ENCODE peak calls at places on chromosomes 2 and 18, in ten cellular contexts. S, A, F, O, K, D, V, W, E and G are unnamed samples.

GRCh38 chr2:129925381-129925780 is 54.1 kb upstream of the RAB6C start:
- DNase-seq in S (no peak), A (no peak), F (no peak), O (no peak), K (no peak), D (no peak), V (no peak), W (no peak), E (no peak), G (no peak)

GRCh38 chr2:69210386-69210785 is 176.6 kb downstream of the GFPT1 start:
- DNase-seq in S (no peak), A (no peak), F (no peak), O (no peak), K (no peak), D (no peak), V (no peak), W (no peak), E (no peak), G (no peak)

GRCh38 chr2:17754773-17755425 is 961 bp downstream of the GEN1 start:
- DNase-seq in S (peak; percentile 8), A (no peak), F (no peak), O (no peak), K (no peak), D (no peak), V (peak; percentile 23), W (no peak), E (no peak), G (no peak)

GRCh38 chr2:126851756-126852155 is 46.9 kb upstream of the TEX51 start:
- DNase-seq in S (no peak), A (no peak), F (no peak), O (no peak), K (no peak), D (peak; percentile 17), V (no peak), W (no peak), E (no peak), G (no peak)

GRCh38 chr2:66495788-66496640 is 61.1 kb downstream of the MEIS1 start:
- DNase-seq in S (peak; percentile 38), A (no peak), F (peak; percentile 46), O (no peak), K (peak; percentile 52), D (no peak), V (peak; percentile 56), W (peak; percentile 45), E (peak; percentile 44), G (peak; percentile 23)

GRCh38 chr2:151774506-151774905 is 40.2 kb upstream of the NEB start:
- DNase-seq in S (no peak), A (no peak), F (no peak), O (no peak), K (no peak), D (no peak), V (peak; percentile 76), W (no peak), E (no peak), G (no peak)

GRCh38 chr18:69951182-69951581 is 3.5 kb upstream of the CD226 start:
- DNase-seq in S (no peak), A (no peak), F (no peak), O (no peak), K (no peak), D (no peak), V (no peak), W (no peak), E (no peak), G (no peak)

GRCh38 chr2:184599054-184599874 is 935 bp downstream of the ZNF804A start:
- DNase-seq in S (no peak), A (peak; percentile 60), F (no peak), O (no peak), K (no peak), D (no peak), V (peak; percentile 56), W (no peak), E (no peak), G (no peak)

GRCh38 chr18:50627594-50628542 is 68.0 kb downstream of the MAPK4 start:
- DNase-seq in S (no peak), A (no peak), F (no peak), O (no peak), K (no peak), D (no peak), V (no peak), W (no peak), E (no peak), G (no peak)

GRCh38 chr2:3516831-3517230 is 2.5 kb downstream of the ADI1 start:
- DNase-seq in S (no peak), A (no peak), F (no peak), O (no peak), K (no peak), D (no peak), V (no peak), W (no peak), E (no peak), G (no peak)

GRCh38 chr2:11753886-11754704 is 7.7 kb downstream of the LPIN1 start:
- DNase-seq in S (no peak), A (peak; percentile 87), F (no peak), O (peak; percentile 85), K (peak; percentile 46), D (no peak), V (peak; percentile 29), W (no peak), E (peak; percentile 31), G (peak; percentile 58)

GRCh38 chr2:79876430-79876829 is 363.6 kb downstream of the CTNNA2 start:
- DNase-seq in S (peak; percentile 58), A (peak; percentile 33), F (no peak), O (no peak), K (no peak), D (no peak), V (peak; percentile 28), W (no peak), E (no peak), G (no peak)

GRCh38 chr2:120653026-120653425 is 82.6 kb upstream of the GLI2 start:
- DNase-seq in S (no peak), A (no peak), F (no peak), O (no peak), K (no peak), D (no peak), V (no peak), W (no peak), E (no peak), G (no peak)

GRCh38 chr2:213237787-213238186 is 46.5 kb upstream of the SPAG16 start:
- DNase-seq in S (no peak), A (no peak), F (no peak), O (no peak), K (no peak), D (no peak), V (no peak), W (no peak), E (no peak), G (no peak)

GRCh38 chr2:215866594-215866993 is 146.8 kb downstream of the MREG start:
- DNase-seq in S (no peak), A (no peak), F (no peak), O (no peak), K (no peak), D (no peak), V (peak; percentile 62), W (no peak), E (no peak), G (no peak)

GRCh38 chr18:6205706-6206105 is 209.0 kb downstream of the L3MBTL4 start:
- DNase-seq in S (no peak), A (no peak), F (no peak), O (no peak), K (no peak), D (no peak), V (no peak), W (no peak), E (no peak), G (no peak)

GRCh38 chr2:181780159-181781081 is 100.1 kb upstream of the NEUROD1 start:
- DNase-seq in S (no peak), A (no peak), F (peak; percentile 47), O (no peak), K (no peak), D (no peak), V (peak; percentile 95), W (no peak), E (peak; percentile 17), G (no peak)

GRCh38 chr2:106158871-106159270 is 35.2 kb downstream of the UXS1 start:
- DNase-seq in S (no peak), A (no peak), F (no peak), O (no peak), K (no peak), D (no peak), V (no peak), W (no peak), E (no peak), G (no peak)

GRCh38 chr2:64770781-64771334 is 117.1 kb upstream of the SERTAD2 start:
- DNase-seq in S (no peak), A (no peak), F (no peak), O (peak; percentile 57), K (peak; percentile 73), D (no peak), V (no peak), W (no peak), E (peak; percentile 31), G (peak; percentile 37)

GRCh38 chr18:905307-905947 is 756 bp downstream of the ADCYAP1 start:
- DNase-seq in S (peak; percentile 45), A (no peak), F (no peak), O (no peak), K (no peak), D (no peak), V (no peak), W (no peak), E (no peak), G (no peak)
- H3K9me3 ChIP-seq in S (no peaks in the 10 kb centered on the region), A (no peaks in the 10 kb centered on the region), F (no peaks in the 10 kb centered on the region), O (no peaks in the 10 kb centered on the region), K (no peaks in the 10 kb centered on the region), D (no peaks in the 10 kb centered on the region), V (no peaks in the 10 kb centered on the region), W (no peaks in the 10 kb centered on the region), E (no peaks in the 10 kb centered on the region), G (no peaks in the 10 kb centered on the region)

GRCh38 chr2:230864605-230865323 is at the start of gene ITM2C:
- DNase-seq in S (peak; percentile 80), A (peak; percentile 81), F (no peak), O (peak; percentile 91), K (peak; percentile 72), D (no peak), V (peak; percentile 84), W (no peak), E (peak; percentile 52), G (peak; percentile 85)
- TF ChIP-seq CTCF in S (peak; percentile 31), A (peak; percentile 38), F (no peak), O (no peak), K (peak; percentile 38), D (no peak), V (peak; percentile 48), W (no peak), E (peak; percentile 42), G (no peak)

GRCh38 chr2:173399229-173399628 is 44.6 kb downstream of the CDCA7 start:
- DNase-seq in S (no peak), A (no peak), F (no peak), O (no peak), K (no peak), D (no peak), V (no peak), W (no peak), E (no peak), G (no peak)
- H3K27me3 ChIP-seq in S (peaks cover 38% of the 10 kb centered on the region), A (peaks cover 10% of the 10 kb centered on the region), F (no peaks in the 10 kb centered on the region), O (no peaks in the 10 kb centered on the region), K (no peaks in the 10 kb centered on the region), D (peaks cover 3% of the 10 kb centered on the region), V (peaks cover 36% of the 10 kb centered on the region), W (peaks cover 6% of the 10 kb centered on the region), E (peaks cover 30% of the 10 kb centered on the region), G (peaks cover 3% of the 10 kb centered on the region)

DNA sequence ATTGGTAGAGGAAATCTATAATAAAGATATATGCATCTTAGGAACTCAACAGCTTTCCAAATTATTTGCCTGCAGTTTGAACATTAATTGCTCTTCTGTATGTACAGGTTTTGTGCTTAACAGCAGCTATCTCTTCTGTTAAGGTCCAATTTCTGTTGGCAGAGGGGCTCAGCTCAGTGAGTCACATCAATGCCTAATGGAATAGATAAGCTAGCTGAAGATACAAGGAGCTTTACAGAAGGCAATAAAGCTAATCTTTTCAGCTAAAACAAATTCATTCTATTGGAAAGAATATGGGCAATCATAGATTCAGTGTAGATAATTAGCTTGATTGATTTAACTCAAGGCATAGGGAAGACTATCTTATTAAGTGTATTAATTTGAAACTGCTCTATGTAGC is 58.4 kb upstream of the UNC80 start:
- DNase-seq in S (no peak), A (no peak), F (no peak), O (no peak), K (no peak), D (no peak), V (no peak), W (no peak), E (no peak), G (no peak)
- H3K9me3 ChIP-seq in S (no peaks in the 10 kb centered on the region), A (no peaks in the 10 kb centered on the region), F (no peaks in the 10 kb centered on the region), O (no peaks in the 10 kb centered on the region), K (no peaks in the 10 kb centered on the region), D (no peaks in the 10 kb centered on the region), V (no peaks in the 10 kb centered on the region), W (no peaks in the 10 kb centered on the region), E (no peaks in the 10 kb centered on the region), G (no peaks in the 10 kb centered on the region)